ENCODE peak calls at places on chromosome 17, in six cellular contexts. K is AG04450; D is anterior cingulate cortex; B is posterior cingulate gyrus; O is B cell; M is stimulated activated CD8-positive, alpha-beta memory T cell treated with anti-CD3 and anti-CD28 coated beads, Interleukin-15, amount 100 ng/mL, for 4 hours. Z is an unnamed sample.

GRCh38 chr17:40528692-40529417 is 27.4 kb upstream of the TNS4 start:
- DNase-seq in K (no peak), D (no peak), B (no peak), O (no peak), M (no peak), Z (no peak)

GRCh38 chr17:16888413-16889087 is 83.4 kb downstream of the TNFRSF13B start:
- DNase-seq in K (no peak), B (no peak), D (no peak), O (no peak), M (no peak), Z (no peak)

GRCh38 chr17:81959362-81960129 is 1.4 kb downstream of the NOTUM start:
- DNase-seq in O (peak), B (peak), M (peak), K (no peak), D (peak), Z (peak)

GRCh38 chr17:45052052-45052772 is 780 bp upstream of the DCAKD start:
- DNase-seq in D (peak), O (peak), M (peak), K (no peak), B (no peak), Z (peak)

GRCh38 chr17:79160980-79161621 is 86.5 kb downstream of the ENGASE start:
- DNase-seq in B (no peak), K (no peak), O (no peak), M (no peak), D (no peak), Z (no peak)

GRCh38 chr17:57109393-57110151 is 24.5 kb downstream of the AKAP1 start:
- DNase-seq in B (no peak), K (no peak), O (no peak), M (no peak), D (no peak), Z (peak)

GRCh38 chr17:19363114-19363438 is 553 bp upstream of the B9D1 start:
- DNase-seq in K (no peak), O (no peak), D (no peak), M (no peak), B (no peak), Z (no peak)

GRCh38 chr17:82392209-82392920 is 20.8 kb downstream of the UTS2R start:
- DNase-seq in B (no peak), K (no peak), M (no peak), O (no peak), D (no peak), Z (no peak)

GRCh38 chr17:31492880-31493655 is 101.6 kb downstream of the RAB11FIP4 start:
- DNase-seq in M (peak), D (no peak), O (peak), K (no peak), B (no peak), Z (no peak)

GRCh38 chr17:57440522-57441269 is 184.4 kb downstream of the MSI2 start:
- DNase-seq in K (peak), D (peak), O (peak), M (peak), B (peak), Z (peak)

GRCh38 chr17:82367724-82368524 is 3.6 kb upstream of the UTS2R start:
- DNase-seq in M (no peak), B (no peak), K (no peak), O (no peak), D (no peak), Z (peak)

GRCh38 chr17:82107341-82107860 is 9.4 kb upstream of the FASN start:
- DNase-seq in D (no peak), K (no peak), B (no peak), M (no peak), O (peak), Z (peak)

GRCh38 chr17:45973943-45974859 is 24.8 kb upstream of the STH start:
- DNase-seq in D (no peak), B (no peak), K (no peak), O (no peak), M (no peak), Z (no peak)

GRCh38 chr17:732788-733720 is 658 bp downstream of the TLCD3A start:
- DNase-seq in K (no peak), D (no peak), O (peak), B (peak), M (no peak), Z (peak)

GRCh38 chr17:17971431-17972125 is 622 bp downstream of the TOM1L2 start:
- DNase-seq in K (no peak), B (peak), M (no peak), D (peak), O (no peak), Z (no peak)

GRCh38 chr17:81527591-81528383 is at the start of gene FSCN2:
- DNase-seq in M (no peak), D (no peak), B (no peak), K (no peak), O (no peak), Z (peak)

GRCh38 chr17:73283841-73284282 is 22.2 kb upstream of the CPSF4L start:
- DNase-seq in O (no peak), D (no peak), B (peak), K (no peak), M (no peak), Z (peak)

GRCh38 chr17:60749050-60749449 is 71.4 kb downstream of the BCAS3 start:
- DNase-seq in D (no peak), O (no peak), K (no peak), M (no peak), B (no peak), Z (no peak)

GRCh38 chr17:76335716-76336381 is 17.9 kb downstream of the PRPSAP1 start:
- DNase-seq in M (no peak), O (no peak), K (no peak), D (no peak), B (no peak), Z (no peak)

GRCh38 chr17:79738643-79739042 is 7.9 kb downstream of the ENPP7 start:
- DNase-seq in K (no peak), M (no peak), O (no peak), B (no peak), D (no peak), Z (no peak)

GRCh38 chr17:64343833-64344637 is 46.6 kb downstream of the PECAM1 start:
- DNase-seq in M (no peak), D (no peak), B (no peak), O (no peak), K (peak), Z (no peak)

GRCh38 chr17:45018514-45019176 is 32.8 kb downstream of the DCAKD start:
- DNase-seq in K (no peak), D (no peak), O (peak), B (no peak), M (no peak), Z (peak)

GRCh38 chr17:73304438-73304837 is 7.4 kb downstream of the CDC42EP4 start:
- DNase-seq in K (no peak), B (no peak), D (no peak), M (no peak), O (no peak), Z (no peak)

GRCh38 chr17:64441772-64442549 is 7.0 kb upstream of the MILR1 start:
- DNase-seq in D (no peak), M (no peak), O (no peak), K (no peak), B (peak), Z (no peak)

GRCh38 chr17:63450551-63450950 is 4.4 kb upstream of the CYB561 start:
- DNase-seq in D (no peak), B (no peak), O (no peak), M (no peak), K (no peak), Z (peak)

GRCh38 chr17:35536664-35537160 is 766 bp downstream of the SLFN12L start:
- DNase-seq in B (no peak), D (no peak), M (no peak), K (no peak), O (no peak), Z (no peak)

GRCh38 chr17:77306790-77307478 is 166.2 kb downstream of the SEC14L1 start:
- DNase-seq in M (no peak), O (no peak), D (no peak), B (no peak), K (no peak), Z (no peak)